ENCODE peak calls at places on chromosomes 11 and 22, in five cellular contexts. R is ovary, U is upper lobe of left lung, N is psoas muscle, X is hepatocyte. S is an unnamed sample. For H3K4me1, the result is how much of the 10 kb centered on the place peaks cover.

GRCh38 chr11:8403310-8403709 is 139.6 kb upstream of the LMO1 start:
- DNase-seq in R (no peak), U (no peak), N (no peak), X (peak), S (peak)

GRCh38 chr22:16956290-16956689 is 51.7 kb downstream of the GAB4 start:
- DNase-seq in R (no peak), U (no peak), N (no peak), X (no peak), S (no peak)

GRCh38 chr11:64007629-64008282 is 21.5 kb downstream of the OTUB1 start:
- DNase-seq in R (peak), U (peak), N (peak), X (peak), S (peak)

GRCh38 chr11:2559527-2560311 is 114.9 kb downstream of the KCNQ1 start:
- DNase-seq in R (peak), U (no peak), N (peak), X (no peak), S (no peak)

GRCh38 chr22:25482868-25483639 is 81.4 kb upstream of the GRK3 start:
- DNase-seq in R (no peak), U (no peak), N (peak), X (no peak), S (no peak)

GRCh38 chr11:125314264-125315087 is 149.9 kb downstream of the PKNOX2 start:
- DNase-seq in R (peak), U (no peak), N (no peak), X (no peak), S (no peak)

GRCh38 chr11:125390949-125391348 is 105.1 kb downstream of the FEZ1 start:
- DNase-seq in R (no peak), U (no peak), N (no peak), X (no peak), S (no peak)

GRCh38 chr11:46410021-46410420 is 18.4 kb upstream of the CHRM4 start:
- DNase-seq in R (no peak), U (no peak), N (no peak), X (no peak), S (peak)

GRCh38 chr22:46798366-46799057 is 36.1 kb downstream of the TBC1D22A start:
- DNase-seq in R (peak), U (peak), N (peak), X (peak), S (peak)

GRCh38 chr11:69437001-69437875 is 44.2 kb upstream of the LINC01488 start:
- DNase-seq in R (no peak), U (no peak), N (peak), X (peak), S (no peak)

DNA sequence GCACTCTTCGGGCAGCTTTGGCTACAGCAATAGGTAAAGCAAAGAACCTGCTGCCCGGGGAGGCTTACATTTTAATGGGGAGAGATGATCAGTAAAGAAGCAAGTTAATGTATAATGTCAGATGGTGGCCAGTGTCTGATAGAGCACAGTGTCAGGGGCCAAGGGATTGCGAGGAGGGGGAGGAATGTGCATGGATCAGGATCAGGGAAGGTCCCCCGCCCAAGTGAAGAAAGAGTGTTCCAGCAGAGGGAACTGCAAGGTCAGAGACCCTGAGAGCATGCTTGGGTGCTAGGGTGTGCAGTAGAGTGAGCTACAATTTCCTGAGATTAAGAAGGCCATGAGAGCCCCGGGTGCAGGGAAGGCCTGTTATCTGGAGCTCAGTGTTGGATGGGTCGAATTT is 39.7 kb downstream of the TIMP3 start:
- DNase-seq in R (no peak), U (no peak), N (no peak), X (no peak), S (no peak)
- H3K4me1 ChIP-seq in R (under half), U (half or more), N (under half), X (under half), S (under half)

GRCh38 chr11:120344302-120345004 is 8.2 kb downstream of the ARHGEF12 start:
- DNase-seq in R (no peak), U (no peak), N (no peak), X (no peak), S (peak)
- H3K27ac ChIP-seq in R (no peak), U (no peak), N (peak), X (no peak), S (peak)

GRCh38 chr11:16764888-16765287 is 26.4 kb downstream of the C11orf58 start:
- DNase-seq in R (no peak), U (no peak), N (no peak), X (no peak), S (no peak)
- H3K4me1 ChIP-seq in R (under half), U (under half), N (under half), X (under half), S (under half)

GRCh38 chr22:49973018-49973965 is 12.7 kb downstream of the PIM3 start:
- DNase-seq in R (no peak), U (no peak), N (no peak), X (no peak), S (no peak)

GRCh38 chr22:49976439-49977175 is 16.0 kb downstream of the PIM3 start:
- DNase-seq in R (no peak), U (no peak), N (no peak), X (no peak), S (peak)

GRCh38 chr22:49977578-49977977 is 17.0 kb downstream of the PIM3 start:
- DNase-seq in R (no peak), U (no peak), N (no peak), X (no peak), S (no peak)

GRCh38 chr22:49972163-49973017 is 11.8 kb downstream of the PIM3 start:
- DNase-seq in R (peak), U (peak), N (peak), X (peak), S (no peak)

GRCh38 chr22:49975543-49976389 is 15.2 kb downstream of the PIM3 start:
- DNase-seq in R (peak), U (peak), N (peak), X (no peak), S (no peak)
- H3K27ac ChIP-seq in R (peak), U (no peak), N (peak), X (no peak), S (no peak)

DNA sequence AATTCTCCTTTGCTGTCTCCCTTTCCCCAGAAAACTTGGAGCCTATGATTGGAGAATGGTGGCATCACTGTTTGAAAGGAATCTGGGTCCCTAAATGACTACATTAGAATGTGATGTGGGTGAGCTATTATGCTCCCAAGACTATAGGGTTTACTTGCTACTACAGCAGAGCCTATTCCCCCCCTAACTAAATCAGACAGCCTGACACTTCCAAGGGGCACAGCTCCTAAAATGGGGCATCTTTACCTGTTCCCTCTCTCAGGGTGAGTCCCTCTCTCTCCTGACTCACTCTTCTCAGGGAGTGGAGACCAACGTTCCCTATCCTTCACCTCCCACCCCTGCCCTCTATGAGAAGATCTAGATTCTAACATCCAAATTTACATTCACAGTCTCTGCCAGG is 775 bp upstream of the ISX start:
- DNase-seq in R (no peak), U (no peak), N (no peak), X (no peak), S (no peak)
- H3K4me1 ChIP-seq in R (under half), U (under half), N (under half), X (under half), S (under half)

GRCh38 chr22:36977947-36978660 is 41.1 kb downstream of the TST start:
- DNase-seq in R (peak), U (peak), N (peak), X (peak), S (peak)
- H3K27ac ChIP-seq in R (no peak), U (no peak), N (no peak), X (peak), S (no peak)

DNA sequence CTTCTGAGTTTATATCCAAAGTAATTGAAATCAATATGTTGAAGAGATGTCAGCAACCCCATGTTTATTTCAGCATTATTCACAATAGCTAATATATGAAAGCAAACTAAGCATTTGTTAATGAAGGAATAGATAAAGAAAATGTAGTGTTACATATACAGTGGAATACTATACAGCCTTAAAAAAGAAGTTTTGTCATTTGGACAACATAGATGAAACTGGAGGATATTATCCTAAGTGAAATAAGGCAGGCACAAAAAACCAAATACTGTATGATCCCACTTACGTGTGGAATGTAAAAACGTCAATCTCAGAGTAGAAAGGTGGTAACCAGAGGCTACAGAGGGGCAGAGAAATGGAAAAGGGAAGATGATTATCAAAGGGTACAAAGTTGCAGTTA is 10.2 kb downstream of the MRGPRX2 start:
- DNase-seq in R (no peak), U (no peak), N (no peak), X (no peak), S (no peak)
- H3K4me1 ChIP-seq in R (under half), U (under half), N (under half), X (under half), S (under half)

S was measured in A673.